ENCODE peak calls at places on chromosome 16, in nine cellular contexts. T is OCI-LY7, B is PC-3, F is GM23338, H is neural progenitor cell, V is hepatocyte, W is SK-N-SH, U is HCT116, M is MM.1S. X is an unnamed sample. For H3K36me3, the result is how much of the 10 kb centered on the place peaks cover.

GRCh38 chr16:50520451-50521245 is 27.5 kb upstream of the NKD1 start:
- DNase-seq in T (no peak), B (no peak), F (no peak), H (no peak), V (no peak), W (no peak), U (no peak), M (no peak), X (no peak)

GRCh38 chr16:83615553-83615952 is 192.2 kb upstream of the HSBP1 start:
- DNase-seq in T (no peak), B (no peak), F (no peak), H (no peak), V (no peak), W (no peak), U (no peak), M (no peak), X (peak)

GRCh38 chr16:71637398-71637797 is 11.4 kb downstream of the MARVELD3 start:
- DNase-seq in T (no peak), B (no peak), F (peak), H (peak), V (no peak), W (no peak), U (no peak), M (no peak), X (peak)

GRCh38 chr16:14241631-14242030 is 170.5 kb downstream of the MRTFB start:
- DNase-seq in T (no peak), B (no peak), F (no peak), H (no peak), V (no peak), W (no peak), U (no peak), M (no peak), X (no peak)

GRCh38 chr16:4384497-4384896 is 12.8 kb downstream of the VASN start:
- DNase-seq in T (no peak), B (no peak), F (no peak), H (no peak), V (peak), W (peak), U (no peak), M (no peak), X (peak)

GRCh38 chr16:31476305-31477219 is 4.6 kb downstream of the TGFB1I1 start:
- DNase-seq in T (no peak), B (no peak), F (peak), H (peak), V (peak), W (peak), U (no peak), M (peak), X (no peak)

GRCh38 chr16:386641-387156 is 4.9 kb upstream of the PGAP6 start:
- DNase-seq in T (no peak), B (no peak), F (no peak), H (no peak), V (peak), W (no peak), U (no peak), M (peak), X (no peak)

GRCh38 chr16:324451-325334 is 27.8 kb downstream of the AXIN1 start:
- DNase-seq in T (peak), B (no peak), F (peak), H (no peak), V (peak), W (no peak), U (no peak), M (no peak), X (no peak)

GRCh38 chr16:23867566-23867965 is 31.8 kb downstream of the PRKCB start:
- DNase-seq in T (no peak), B (no peak), F (no peak), H (no peak), V (no peak), W (no peak), U (no peak), M (no peak), X (no peak)

GRCh38 chr16:83781-84615 is 6.0 kb downstream of the MPG start:
- DNase-seq in T (peak), B (no peak), F (no peak), H (no peak), V (no peak), W (no peak), U (no peak), M (no peak), X (peak)

GRCh38 chr16:85969159-85969558 is 70.2 kb downstream of the IRF8 start:
- DNase-seq in T (no peak), B (no peak), F (no peak), H (no peak), V (no peak), W (no peak), U (no peak), M (no peak), X (peak)

GRCh38 chr16:68368602-68368944 is 57.8 kb downstream of the PRMT7 start:
- DNase-seq in T (peak), B (no peak), F (peak), H (peak), V (no peak), W (peak), U (no peak), M (peak), X (no peak)

DNA sequence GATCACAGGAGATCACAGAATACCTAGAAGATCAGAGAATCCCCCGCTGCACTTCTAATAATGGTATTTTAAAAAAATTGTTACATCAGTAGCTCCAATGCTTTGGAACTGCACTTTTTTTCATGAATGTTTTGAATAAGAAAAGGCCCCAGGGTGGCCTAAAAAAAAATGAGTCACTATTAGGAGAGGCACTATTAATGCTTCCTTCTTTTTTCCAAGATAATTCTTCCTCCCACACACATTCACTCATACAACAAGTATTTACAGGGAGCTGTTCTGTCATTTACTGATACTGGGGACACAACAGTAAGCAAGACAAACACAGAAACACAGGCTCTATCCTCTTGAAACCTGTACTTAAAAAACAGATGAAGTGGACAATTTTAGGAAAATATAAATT is 675 bp upstream of the PDZD9 start:
- DNase-seq in T (no peak), B (peak), F (no peak), H (no peak), V (no peak), W (no peak), U (no peak), M (no peak), X (peak)
- TF ChIP-seq EZH2phosphoT487 in T (no peak), B (no peak), F (no peak), H (no peak), V (no peak), W (no peak), U (no peak), M (no peak), X (no peak)

GRCh38 chr16:56842133-56842532 is 22.9 kb upstream of the SLC12A3 start:
- DNase-seq in T (no peak), B (no peak), F (no peak), H (no peak), V (no peak), W (no peak), U (no peak), M (no peak), X (no peak)
- H3K36me3 ChIP-seq in T (half or more), B (under half), F (under half), H (under half), V (under half), W (under half), U (under half), M (under half), X (under half)

GRCh38 chr16:81469183-81469677 is 24.6 kb downstream of the CMIP start:
- DNase-seq in T (no peak), B (no peak), F (no peak), H (no peak), V (no peak), W (no peak), U (no peak), M (no peak), X (no peak)

GRCh38 chr16:81470796-81471636 is 26.4 kb downstream of the CMIP start:
- DNase-seq in T (no peak), B (no peak), F (no peak), H (no peak), V (no peak), W (no peak), U (no peak), M (no peak), X (no peak)

GRCh38 chr16:81468269-81468902 is 23.8 kb downstream of the CMIP start:
- DNase-seq in T (no peak), B (no peak), F (no peak), H (no peak), V (no peak), W (no peak), U (no peak), M (no peak), X (no peak)

GRCh38 chr16:81471882-81472281 is 27.3 kb downstream of the CMIP start:
- DNase-seq in T (no peak), B (no peak), F (no peak), H (no peak), V (no peak), W (no peak), U (no peak), M (no peak), X (no peak)

DNA sequence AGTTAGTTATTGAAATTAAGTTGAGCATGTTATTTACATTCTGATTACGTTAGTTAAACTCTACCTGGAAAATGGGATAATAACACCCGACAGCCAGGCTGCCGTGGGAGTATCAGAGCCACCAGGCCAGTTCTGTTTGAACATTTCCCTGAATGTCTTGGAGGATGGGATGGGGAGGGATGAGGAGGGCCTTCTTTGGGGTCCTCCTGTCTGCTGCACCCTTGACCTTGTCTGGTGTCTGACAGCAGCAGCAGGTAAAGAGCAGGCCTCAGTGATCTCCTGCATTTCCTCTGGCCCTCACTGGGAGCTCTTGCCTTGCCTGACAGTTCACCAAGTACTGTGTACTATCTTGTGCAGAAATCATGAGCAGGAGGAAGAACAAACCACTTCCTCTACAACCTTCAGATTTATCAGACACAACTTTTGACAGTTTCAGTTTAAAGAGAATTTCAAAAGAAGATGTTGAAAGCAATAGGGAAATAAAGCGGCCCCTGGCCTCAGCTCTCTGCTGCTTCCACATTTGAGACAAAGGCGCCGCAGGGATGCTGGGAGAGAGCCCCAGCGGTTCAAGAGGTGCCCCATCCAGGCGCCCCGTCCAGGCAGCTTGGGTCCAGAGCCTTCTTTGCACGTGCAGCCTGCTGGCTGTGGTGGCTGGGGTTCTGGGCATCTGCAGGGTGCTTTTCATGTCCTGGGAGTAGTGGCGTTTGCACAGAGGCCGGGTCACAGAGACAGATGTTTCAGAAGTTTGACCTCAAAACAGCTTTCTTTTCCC is 25.3 kb downstream of the CMIP start:
- DNase-seq in T (peak), B (no peak), F (no peak), H (no peak), V (no peak), W (no peak), U (no peak), M (peak), X (no peak)
- TF ChIP-seq EZH2phosphoT487 in T (no peak), B (no peak), F (no peak), H (no peak), V (no peak), W (no peak), U (no peak), M (no peak), X (no peak)

GRCh38 chr16:77375396-77375795 is 59.4 kb downstream of the ADAMTS18 start:
- DNase-seq in T (no peak), B (no peak), F (no peak), H (no peak), V (no peak), W (no peak), U (no peak), M (no peak), X (no peak)
- H3K36me3 ChIP-seq in T (under half), B (under half), F (under half), H (under half), V (under half), W (under half), U (under half), M (under half), X (under half)

X was measured in GM23248.